ENCODE peak calls at places on chromosomes 1 and 21, in five cellular contexts. W is tibial artery, P is breast epithelium, B is lower lobe of right lung, S is heart left ventricle. Y is an unnamed sample.

GRCh38 chr1:228459091-228459993 is 27.8 kb upstream of the RNF187 start:
- DNase-seq in W (peak), P (no peak), B (no peak), S (peak), Y (peak)

GRCh38 chr1:176831150-176831549 is 333.4 kb downstream of the ASTN1 start:
- DNase-seq in W (no peak), P (no peak), B (no peak), S (no peak), Y (no peak)

GRCh38 chr1:181676269-181676668 is 193.0 kb downstream of the CACNA1E start:
- DNase-seq in W (no peak), P (no peak), B (no peak), S (peak), Y (no peak)

GRCh38 chr1:56424744-56425493 is 154.4 kb downstream of the PLPP3 start:
- DNase-seq in W (peak), P (no peak), B (peak), S (peak), Y (no peak)

GRCh38 chr1:115098979-115099692 is 9.8 kb upstream of the TSPAN2 start:
- DNase-seq in W (peak), P (no peak), B (peak), S (no peak), Y (peak)

GRCh38 chr1:31181515-31182343 is 58.0 kb downstream of the NKAIN1 start:
- DNase-seq in W (no peak), P (peak), B (peak), S (peak), Y (peak)

GRCh38 chr1:149928388-149928724 is 753 bp upstream of the SF3B4 start:
- DNase-seq in W (no peak), P (no peak), B (no peak), S (no peak), Y (no peak)

GRCh38 chr1:192973202-192973601 is 86.0 kb downstream of the UCHL5 start:
- DNase-seq in W (no peak), P (no peak), B (no peak), S (no peak), Y (no peak)

GRCh38 chr1:21955058-21955457 is 17.9 kb upstream of the HSPG2 start:
- DNase-seq in W (peak), P (no peak), B (peak), S (peak), Y (no peak)

GRCh38 chr1:93194231-93194630 is 13.7 kb downstream of the CCDC18 start:
- DNase-seq in W (no peak), P (no peak), B (no peak), S (no peak), Y (no peak)

GRCh38 chr1:19033926-19034680 is 77.6 kb upstream of the IFFO2 start:
- DNase-seq in W (peak), P (no peak), B (peak), S (no peak), Y (peak)

GRCh38 chr1:38571726-38572125 is 287.8 kb downstream of the RRAGC start:
- DNase-seq in W (no peak), P (no peak), B (no peak), S (no peak), Y (no peak)

GRCh38 chr1:229156819-229157218 is 114.1 kb upstream of the RAB4A start:
- DNase-seq in W (peak), P (no peak), B (no peak), S (no peak), Y (no peak)

GRCh38 chr1:31701137-31701736 is 2.6 kb downstream of the COL16A1 start:
- DNase-seq in W (peak), P (peak), B (peak), S (peak), Y (peak)

GRCh38 chr1:177302365-177303044 is 131.7 kb downstream of the BRINP2 start:
- DNase-seq in W (no peak), P (no peak), B (peak), S (peak), Y (no peak)

GRCh38 chr21:46157987-46158451 is 2.6 kb upstream of the FTCD start:
- DNase-seq in W (peak), P (no peak), B (no peak), S (peak), Y (no peak)

GRCh38 chr1:228986093-228986904 is 251.0 kb downstream of the RHOU start:
- DNase-seq in W (peak), P (no peak), B (no peak), S (peak), Y (no peak)

GRCh38 chr1:166840309-166841302 is 1.3 kb downstream of the POGK start:
- DNase-seq in W (no peak), P (no peak), B (no peak), S (no peak), Y (no peak)

GRCh38 chr1:167447521-167448136 is 70.7 kb downstream of the CD247 start:
- DNase-seq in W (no peak), P (no peak), B (peak), S (no peak), Y (no peak)

GRCh38 chr1:192401832-192402231 is 85.0 kb downstream of the RGS21 start:
- DNase-seq in W (no peak), P (no peak), B (no peak), S (no peak), Y (no peak)

GRCh38 chr1:86380257-86380861 is 15.8 kb downstream of the ODF2L start:
- DNase-seq in W (no peak), P (no peak), B (no peak), S (no peak), Y (peak)

GRCh38 chr1:28835237-28835650 is 23.3 kb downstream of the OPRD1 start:
- DNase-seq in W (no peak), P (no peak), B (no peak), S (no peak), Y (no peak)

GRCh38 chr1:42944207-42944928 is 14.3 kb downstream of the SLC2A1 start:
- DNase-seq in W (peak), P (no peak), B (no peak), S (peak), Y (no peak)

DNA sequence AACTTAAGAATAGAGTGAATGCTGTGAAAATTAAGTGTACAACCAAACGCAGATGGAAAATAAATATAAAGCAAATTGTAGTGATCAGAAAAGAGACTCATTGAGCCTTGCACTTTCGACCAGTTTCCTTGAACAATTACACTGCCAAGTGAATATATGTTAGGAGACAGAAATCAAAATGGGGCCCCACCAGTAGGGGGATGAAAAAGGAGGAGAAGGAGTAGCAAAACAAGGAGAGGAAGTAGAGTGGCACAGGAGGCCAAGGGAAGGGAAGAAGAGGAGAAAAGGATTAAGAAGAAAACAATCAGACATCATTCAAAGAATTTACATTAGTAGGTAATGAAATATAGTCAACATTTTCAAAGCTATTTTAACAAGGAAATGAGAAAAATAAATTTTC is 1770.6 kb downstream of the PLA2G4A start:
- DNase-seq in W (no peak), P (no peak), B (no peak), S (no peak), Y (no peak)
- TF ChIP-seq CTCF in W (no peak), P (no peak), B (no peak), S (no peak), Y (no peak)

DNA sequence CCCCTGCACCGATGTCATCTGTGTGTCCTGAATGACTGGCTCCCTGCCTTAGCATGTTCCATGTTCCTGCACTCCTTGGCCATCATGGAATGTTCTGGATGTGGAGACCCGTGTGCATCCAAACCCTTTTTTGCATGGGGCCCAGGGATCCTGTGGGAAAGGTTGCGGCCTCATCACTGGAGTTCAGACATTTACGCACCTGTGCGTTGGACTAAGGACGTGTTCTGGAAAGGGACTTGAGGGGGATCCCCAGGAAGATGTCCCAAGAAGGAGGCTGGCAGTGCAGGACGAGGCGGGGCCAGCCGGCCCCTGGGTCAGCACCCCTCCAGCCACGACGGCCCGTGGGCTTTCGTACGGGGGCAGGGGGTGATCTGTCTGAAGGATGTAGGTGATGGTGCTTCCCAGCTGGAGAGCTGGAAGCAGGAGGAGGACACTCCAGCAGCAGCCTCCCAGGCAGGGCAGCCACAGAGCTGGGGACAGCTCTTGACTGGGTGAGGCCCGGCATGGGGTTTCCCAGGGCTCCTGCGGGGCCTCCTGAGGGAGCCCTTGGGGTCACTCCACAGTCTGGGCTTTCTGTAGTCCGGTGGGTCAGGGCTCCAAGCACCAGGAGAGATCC is 67.2 kb downstream of the SCCPDH start:
- DNase-seq in W (peak), P (no peak), B (no peak), S (no peak), Y (no peak)
- TF ChIP-seq CTCF in W (no peak), P (no peak), B (no peak), S (no peak), Y (no peak)

GRCh38 chr1:68758666-68759209 is 261.9 kb upstream of the DEPDC1 start:
- DNase-seq in W (no peak), P (no peak), B (no peak), S (no peak), Y (no peak)
- TF ChIP-seq CTCF in W (no peak), P (no peak), B (no peak), S (no peak), Y (no peak)

GRCh38 chr1:112925015-112925414 is 31.0 kb downstream of the SLC16A1 start:
- DNase-seq in W (no peak), P (no peak), B (no peak), S (no peak), Y (no peak)
- TF ChIP-seq CTCF in W (no peak), P (no peak), B (no peak), S (no peak), Y (peak)

DNA sequence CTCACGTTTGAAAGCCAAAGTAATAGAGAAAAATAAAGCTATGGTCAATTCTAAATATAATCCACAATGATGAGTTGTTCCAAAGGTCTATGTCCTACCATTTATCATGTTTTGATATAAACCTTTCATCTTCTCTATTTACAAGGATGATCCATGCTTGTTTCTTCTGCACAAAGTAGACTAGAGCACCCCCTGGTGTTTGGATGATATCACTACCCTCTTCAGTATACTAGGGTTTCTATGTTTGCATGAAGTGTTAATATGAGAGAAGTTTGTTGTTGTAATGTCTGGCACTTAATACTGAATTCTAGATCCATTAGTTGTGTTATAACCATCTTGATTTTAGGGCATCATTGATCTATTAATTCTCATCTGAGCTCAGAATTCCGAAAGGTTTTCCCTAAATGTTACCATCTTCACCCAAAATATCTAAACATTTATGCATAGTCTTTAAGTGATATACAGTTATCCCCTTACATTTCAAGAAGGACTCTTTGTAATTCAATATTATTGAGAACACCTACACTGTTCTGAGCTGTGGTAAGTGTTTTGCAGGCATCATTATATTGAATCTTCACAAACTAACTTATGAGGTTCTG is 21.1 kb downstream of the CLDN8 start:
- DNase-seq in W (no peak), P (no peak), B (no peak), S (no peak), Y (no peak)
- TF ChIP-seq CTCF in W (no peak), P (no peak), B (peak), S (no peak), Y (peak)